ENCODE peak calls at places on chromosomes 4 and X, in nine cellular contexts. X, Y, G, S, E, B, U, F and V are unnamed samples.

GRCh38 chrX:118189628-118190027 is 73.0 kb upstream of the KLHL13 start:
- DNase-seq in X (no peak), Y (no peak), G (no peak), S (no peak), E (no peak), B (no peak), U (no peak), F (no peak), V (no peak)

GRCh38 chr4:103895876-103896465 is 176.2 kb upstream of the TACR3 start:
- DNase-seq in X (no peak), Y (no peak), G (no peak), S (no peak), E (no peak), B (no peak), U (no peak), F (no peak), V (no peak)

GRCh38 chr4:61723492-61723891 is 523.4 kb downstream of the ADGRL3 start:
- DNase-seq in X (no peak), Y (no peak), G (no peak), S (no peak), E (no peak), B (no peak), U (no peak), F (no peak), V (no peak)

GRCh38 chrX:17597836-17598434 is 139.4 kb upstream of the SCML1 start:
- DNase-seq in X (no peak), Y (peak), G (peak), S (peak), E (no peak), B (peak), U (peak), F (peak), V (peak)

GRCh38 chrX:121128946-121129345 is 81.5 kb downstream of the GLUD2 start:
- DNase-seq in X (no peak), Y (no peak), G (no peak), S (no peak), E (no peak), B (no peak), U (no peak), F (no peak), V (no peak)

GRCh38 chrX:43456056-43456455 is 200.0 kb upstream of the MAOA start:
- DNase-seq in X (no peak), Y (no peak), G (no peak), S (no peak), E (no peak), B (no peak), U (no peak), F (no peak), V (no peak)

GRCh38 chrX:134173541-134174272 is 63.3 kb upstream of the CCDC160 start:
- DNase-seq in X (no peak), Y (no peak), G (no peak), S (no peak), E (no peak), B (no peak), U (peak), F (no peak), V (no peak)

GRCh38 chr4:154714339-154715040 is 29.3 kb upstream of the LRAT start:
- DNase-seq in X (no peak), Y (no peak), G (no peak), S (no peak), E (no peak), B (no peak), U (no peak), F (no peak), V (no peak)

GRCh38 chr4:105345838-105346237 is 128.0 kb downstream of the PPA2 start:
- DNase-seq in X (no peak), Y (no peak), G (no peak), S (no peak), E (no peak), B (no peak), U (no peak), F (no peak), V (no peak)

GRCh38 chr4:74541611-74542177 is 96.8 kb downstream of the AREG start:
- DNase-seq in X (peak), Y (no peak), G (no peak), S (no peak), E (peak), B (no peak), U (no peak), F (no peak), V (peak)

GRCh38 chr4:152957437-152958185 is 21.5 kb downstream of the FHDC1 start:
- DNase-seq in X (peak), Y (peak), G (peak), S (no peak), E (no peak), B (no peak), U (no peak), F (peak), V (no peak)

GRCh38 chrX:32987139-32987538 is 224.2 kb downstream of the DMD start:
- DNase-seq in X (no peak), Y (no peak), G (peak), S (no peak), E (no peak), B (no peak), U (no peak), F (no peak), V (no peak)

GRCh38 chr4:141002323-141002805 is 130.9 kb downstream of the RNF150 start:
- DNase-seq in X (no peak), Y (no peak), G (no peak), S (no peak), E (no peak), B (no peak), U (no peak), F (no peak), V (no peak)

GRCh38 chr4:2671267-2671895 is 84.8 kb downstream of the TNIP2 start:
- DNase-seq in X (no peak), Y (no peak), G (peak), S (no peak), E (no peak), B (no peak), U (no peak), F (peak), V (no peak)

GRCh38 chrX:9465380-9466114 is 689 bp downstream of the TBL1X start:
- DNase-seq in X (no peak), Y (peak), G (peak), S (no peak), E (no peak), B (no peak), U (no peak), F (peak), V (peak)

DNA sequence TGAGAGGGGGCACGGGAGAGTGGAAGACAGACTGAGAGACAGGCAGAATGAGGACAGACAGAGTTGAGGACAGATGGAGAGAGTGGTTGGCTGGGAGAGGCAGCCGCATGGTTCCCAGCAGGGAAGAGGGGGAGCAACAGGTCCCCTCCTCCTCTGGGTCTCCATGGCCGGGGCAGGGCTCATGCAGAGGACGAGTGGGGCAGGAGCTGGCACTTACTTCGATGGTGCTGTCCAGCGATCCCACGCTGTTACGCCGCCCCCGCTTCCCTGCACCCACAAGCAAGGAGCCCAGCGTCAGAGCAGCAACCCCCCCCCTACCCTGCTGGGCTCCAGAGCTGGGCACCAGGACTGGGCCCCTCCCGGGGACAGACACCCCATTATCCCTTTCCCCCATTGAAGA is 10.6 kb upstream of the KDM5C start:
- DNase-seq in X (no peak), Y (no peak), G (no peak), S (no peak), E (no peak), B (no peak), U (no peak), F (no peak), V (no peak)
- H3K27ac ChIP-seq in X (no peak), Y (no peak), G (no peak), S (no peak), E (no peak), B (no peak), U (no peak), F (no peak), V (no peak)

DNA sequence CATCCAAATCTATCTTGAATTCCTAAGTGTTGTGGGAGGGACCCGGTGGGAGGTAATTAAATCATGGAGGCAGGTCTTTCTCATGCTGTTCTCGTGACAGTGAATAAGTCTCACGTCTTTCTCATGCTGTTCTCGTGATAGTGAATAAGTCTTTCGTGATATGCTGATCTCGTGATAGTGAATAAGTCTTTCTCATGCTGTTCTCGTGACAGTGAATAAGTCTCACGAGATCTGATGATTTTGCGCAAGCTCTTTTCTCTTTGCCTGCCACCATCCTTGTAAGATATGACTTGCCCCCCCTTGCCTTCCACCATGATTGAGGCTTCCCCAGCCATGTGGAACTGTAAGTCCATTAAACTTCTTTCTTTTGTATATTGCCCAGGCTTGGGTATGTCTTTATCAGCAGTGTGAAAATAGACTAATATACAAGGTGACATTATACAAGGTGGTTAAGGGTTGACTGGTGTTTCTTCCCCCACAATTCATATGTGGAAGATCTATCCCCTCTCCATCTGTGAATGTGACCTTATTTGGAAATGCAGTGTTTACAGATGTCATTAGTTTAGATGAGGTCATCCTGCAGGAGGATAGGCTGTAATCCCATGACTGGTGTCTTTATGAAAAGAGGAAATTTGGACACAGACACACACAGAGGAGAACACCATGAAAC is 27.6 kb downstream of the ARSD start:
- DNase-seq in X (peak), Y (no peak), G (no peak), S (no peak), E (no peak), B (no peak), U (no peak), F (no peak), V (no peak)
- TF ChIP-seq POLR2A in X (no peak), Y (no peak), G (no peak), S (no peak), E (no peak), B (no peak), U (no peak), F (no peak), V (no peak)

GRCh38 chr4:182169987-182170386 is 73.2 kb upstream of the TENM3 start:
- DNase-seq in X (no peak), Y (no peak), G (no peak), S (no peak), E (no peak), B (no peak), U (no peak), F (no peak), V (no peak)
- H3K27ac ChIP-seq in X (no peak), Y (no peak), G (no peak), S (no peak), E (no peak), B (no peak), U (no peak), F (no peak), V (no peak)

GRCh38 chr4:40192286-40193017 is 4.4 kb upstream of the RHOH start:
- DNase-seq in X (no peak), Y (peak), G (no peak), S (no peak), E (no peak), B (no peak), U (peak), F (no peak), V (no peak)
- TF ChIP-seq POLR2A in X (no peak), Y (no peak), G (no peak), S (no peak), E (no peak), B (no peak), U (no peak), F (no peak), V (no peak)

DNA sequence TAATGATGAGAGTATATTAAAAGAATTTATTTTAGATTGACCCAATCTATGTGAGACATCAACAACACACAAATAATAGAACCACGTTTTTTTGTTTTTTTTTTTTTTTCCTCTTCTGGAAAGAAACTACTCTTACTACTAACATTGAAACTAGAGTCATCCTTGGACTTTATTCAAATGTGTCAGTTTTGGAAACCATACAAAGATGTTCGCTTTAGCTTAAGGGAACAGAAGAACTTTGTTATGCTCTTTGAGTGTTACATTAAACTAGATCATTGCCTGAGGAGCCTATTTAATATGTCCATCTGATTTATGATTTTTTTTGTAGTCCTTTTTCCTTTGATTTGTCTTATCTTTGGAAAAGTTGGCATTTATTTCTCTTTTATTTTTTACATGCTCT is 166.7 kb downstream of the RPA4 start:
- DNase-seq in X (no peak), Y (no peak), G (no peak), S (no peak), E (no peak), B (no peak), U (no peak), F (no peak), V (no peak)
- H3K27ac ChIP-seq in X (no peak), Y (no peak), G (no peak), S (no peak), E (no peak), B (no peak), U (no peak), F (no peak), V (no peak)

DNA sequence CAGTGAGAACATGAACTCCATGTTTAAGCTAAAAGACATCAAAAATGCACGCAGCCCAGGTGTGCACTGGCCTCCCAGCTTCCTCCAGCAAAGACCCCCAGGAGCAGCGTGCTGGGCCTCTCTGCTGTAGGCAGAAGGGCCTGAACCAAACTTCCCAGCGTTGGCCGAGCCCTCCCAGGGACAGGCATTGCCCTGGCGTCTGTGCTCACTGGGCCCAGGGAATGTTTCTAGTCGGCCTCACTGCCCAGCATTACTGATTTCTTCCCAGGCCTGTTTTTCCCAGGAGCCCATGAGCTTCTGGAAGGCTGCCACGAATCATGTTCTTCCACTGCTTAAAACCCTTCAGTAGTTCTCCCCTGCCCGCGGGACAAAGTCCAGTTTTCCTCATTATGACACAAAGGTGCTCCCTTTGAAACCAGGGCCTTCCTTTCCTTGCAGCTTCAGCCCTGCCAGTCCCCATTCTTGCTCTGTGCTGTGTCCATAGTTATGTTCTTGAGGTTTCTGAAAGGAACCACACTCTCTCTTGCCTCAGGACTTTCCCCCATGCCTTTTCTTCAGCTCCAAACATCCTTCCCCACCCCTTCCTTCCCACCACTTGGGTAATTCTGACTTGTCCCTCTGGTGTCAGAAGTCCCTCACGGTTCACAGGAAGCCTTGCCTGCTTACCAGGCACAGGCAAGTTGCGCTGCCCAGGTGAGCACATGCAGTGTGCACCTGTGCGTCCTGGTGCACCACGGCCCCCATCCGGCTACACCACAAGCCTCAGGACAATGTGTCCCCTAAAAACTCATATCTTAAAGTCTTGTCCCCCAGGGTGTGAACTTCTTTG is 93.4 kb upstream of the ENPP6 start:
- DNase-seq in X (no peak), Y (peak), G (peak), S (no peak), E (peak), B (peak), U (no peak), F (peak), V (no peak)
- TF ChIP-seq POLR2A in X (no peak), Y (no peak), G (no peak), S (no peak), E (no peak), B (no peak), U (no peak), F (no peak), V (no peak)

GRCh38 chrX:40579139-40579538 is 1.6 kb upstream of the ATP6AP2 start:
- DNase-seq in X (no peak), Y (no peak), G (no peak), S (no peak), E (no peak), B (no peak), U (no peak), F (no peak), V (no peak)
- H3K27ac ChIP-seq in X (no peak), Y (peak), G (no peak), S (no peak), E (no peak), B (peak), U (no peak), F (peak), V (no peak)

GRCh38 chrX:18984381-18985185 is 669 bp upstream of the PHKA2 start:
- DNase-seq in X (peak), Y (peak), G (peak), S (peak), E (peak), B (peak), U (peak), F (peak), V (peak)
- TF ChIP-seq POLR2A in X (peak), Y (peak), G (peak), S (no peak), E (no peak), B (peak), U (peak), F (no peak), V (peak)

DNA sequence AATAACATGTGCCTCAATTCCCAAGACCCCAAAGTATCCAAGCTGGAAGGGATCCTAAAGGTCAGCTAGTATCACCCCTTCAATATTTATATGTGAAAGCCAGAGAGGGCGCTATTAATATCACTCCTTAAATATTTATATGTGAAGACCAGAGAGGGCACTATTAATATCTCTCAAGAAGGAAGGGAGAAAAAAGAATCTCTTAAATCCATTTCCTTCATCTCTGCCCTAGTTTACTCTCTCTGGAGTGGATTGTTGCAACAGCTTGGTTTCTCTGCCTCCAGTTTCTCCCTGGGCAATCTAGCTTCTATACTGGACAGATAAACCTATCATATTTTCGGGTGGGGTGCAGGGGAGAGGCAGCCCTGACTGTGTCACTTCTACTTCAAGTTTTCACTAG is 31.6 kb upstream of the MSN start:
- DNase-seq in X (no peak), Y (no peak), G (no peak), S (no peak), E (no peak), B (no peak), U (no peak), F (no peak), V (no peak)
- H3K27ac ChIP-seq in X (no peak), Y (peak), G (no peak), S (no peak), E (peak), B (peak), U (peak), F (peak), V (no peak)